ENCODE peak calls at places on chromosomes 2 and 18, in five cellular contexts. A, B, Q, W and X are unnamed samples.

GRCh38 chr18:8337216-8337615 is 272.0 kb upstream of the RAB12 start:
- DNase-seq in A (no peak), W (no peak), B (no peak), Q (no peak), X (no peak)

GRCh38 chr2:20571644-20572215 is 79.2 kb downstream of the HS1BP3 start:
- DNase-seq in W (no peak), B (no peak), Q (no peak), A (no peak), X (no peak)

GRCh38 chr2:207231962-207232361 is 66.2 kb upstream of the KLF7 start:
- DNase-seq in Q (no peak), A (no peak), W (no peak), B (no peak), X (no peak)

GRCh38 chr2:60554649-60555065 is 1.2 kb upstream of the BCL11A start:
- DNase-seq in A (no peak), W (peak), Q (no peak), B (no peak), X (no peak)

GRCh38 chr18:49546719-49547273 is 15.1 kb upstream of the LIPG start:
- DNase-seq in W (no peak), A (no peak), Q (no peak), B (no peak), X (no peak)

GRCh38 chr2:105181282-105181681 is 60.3 kb upstream of the GPR45 start:
- DNase-seq in W (peak), B (no peak), Q (no peak), A (no peak), X (no peak)

GRCh38 chr2:30708491-30709290 is 98.6 kb downstream of the CAPN13 start:
- DNase-seq in Q (peak), W (no peak), B (no peak), A (no peak), X (no peak)

GRCh38 chr2:21754164-21754788 is 630.5 kb downstream of the TDRD15 start:
- DNase-seq in W (no peak), A (no peak), B (no peak), Q (no peak), X (no peak)

GRCh38 chr2:162092008-162092390 is 18.0 kb upstream of the DPP4 start:
- DNase-seq in Q (no peak), A (no peak), W (no peak), B (no peak), X (no peak)

GRCh38 chr2:235268535-235268934 is 225.3 kb upstream of the AGAP1 start:
- DNase-seq in W (no peak), B (no peak), Q (no peak), A (no peak), X (no peak)

GRCh38 chr18:3238742-3239141 is 8.9 kb upstream of the MYL12A start:
- DNase-seq in B (no peak), W (no peak), A (no peak), Q (no peak), X (no peak)

GRCh38 chr2:194883711-194884110 is 773.3 kb upstream of the SLC39A10 start:
- DNase-seq in W (no peak), A (no peak), Q (no peak), B (no peak), X (no peak)

GRCh38 chr2:168156661-168157060 is 90.7 kb downstream of the STK39 start:
- DNase-seq in A (no peak), Q (no peak), W (no peak), B (no peak), X (peak)